ENCODE peak calls at places on chromosomes 3 and 15, in six cellular contexts. One of them, this sample, is unnamed.

GRCh38 chr3:113890256-113890900 is 51.8 kb downstream of the GRAMD1C start:
- DNase-seq in tibial artery: no peak
- DNase-seq in natural killer cell: no peak
- DNase-seq in NCI-H526 treated with DMSO at 0.1 percent for 48 hours: no peak
- DNase-seq in RPMI7951: peak
- DNase-seq in CD8-positive, alpha-beta memory T cell: no peak
- DNase-seq in this sample: no peak

GRCh38 chr3:54232618-54233017 is 110.3 kb downstream of the CACNA2D3 start:
- DNase-seq in tibial artery: no peak
- DNase-seq in NCI-H526 treated with DMSO at 0.1 percent for 48 hours: no peak
- DNase-seq in natural killer cell: no peak
- DNase-seq in RPMI7951: no peak
- DNase-seq in CD8-positive, alpha-beta memory T cell: no peak
- DNase-seq in this sample: no peak

GRCh38 chr3:157913751-157914150 is 192.5 kb downstream of the SHOX2 start:
- DNase-seq in CD8-positive, alpha-beta memory T cell: no peak
- DNase-seq in tibial artery: no peak
- DNase-seq in RPMI7951: no peak
- DNase-seq in NCI-H526 treated with DMSO at 0.1 percent for 48 hours: no peak
- DNase-seq in natural killer cell: no peak
- DNase-seq in this sample: no peak

GRCh38 chr15:77840962-77841361 is 208.2 kb upstream of the LINGO1 start:
- DNase-seq in natural killer cell: no peak
- DNase-seq in NCI-H526 treated with DMSO at 0.1 percent for 48 hours: no peak
- DNase-seq in CD8-positive, alpha-beta memory T cell: no peak
- DNase-seq in tibial artery: peak
- DNase-seq in RPMI7951: peak
- DNase-seq in this sample: no peak

GRCh38 chr15:42843699-42844098 is 76.9 kb downstream of the TTBK2 start:
- DNase-seq in tibial artery: no peak
- DNase-seq in CD8-positive, alpha-beta memory T cell: no peak
- DNase-seq in natural killer cell: no peak
- DNase-seq in RPMI7951: no peak
- DNase-seq in NCI-H526 treated with DMSO at 0.1 percent for 48 hours: no peak
- DNase-seq in this sample: no peak

GRCh38 chr3:149363053-149363452 is 14.4 kb downstream of the TM4SF1 start:
- DNase-seq in natural killer cell: no peak
- DNase-seq in RPMI7951: peak
- DNase-seq in NCI-H526 treated with DMSO at 0.1 percent for 48 hours: no peak
- DNase-seq in CD8-positive, alpha-beta memory T cell: no peak
- DNase-seq in tibial artery: no peak
- DNase-seq in this sample: no peak

GRCh38 chr15:49145651-49146609 is 9.5 kb downstream of the COPS2 start:
- DNase-seq in CD8-positive, alpha-beta memory T cell: no peak
- DNase-seq in RPMI7951: peak
- DNase-seq in natural killer cell: no peak
- DNase-seq in tibial artery: no peak
- DNase-seq in NCI-H526 treated with DMSO at 0.1 percent for 48 hours: peak
- DNase-seq in this sample: no peak

GRCh38 chr3:79081285-79081684 is 686.5 kb downstream of the ROBO1 start:
- DNase-seq in RPMI7951: peak
- DNase-seq in CD8-positive, alpha-beta memory T cell: no peak
- DNase-seq in NCI-H526 treated with DMSO at 0.1 percent for 48 hours: no peak
- DNase-seq in tibial artery: no peak
- DNase-seq in natural killer cell: no peak
- DNase-seq in this sample: no peak

GRCh38 chr3:54731697-54732445 is 196.0 kb downstream of the LRTM1 start:
- DNase-seq in NCI-H526 treated with DMSO at 0.1 percent for 48 hours: no peak
- DNase-seq in tibial artery: no peak
- DNase-seq in natural killer cell: no peak
- DNase-seq in CD8-positive, alpha-beta memory T cell: no peak
- DNase-seq in RPMI7951: no peak
- DNase-seq in this sample: no peak

GRCh38 chr3:5347486-5347885 is 160.0 kb downstream of the EDEM1 start:
- DNase-seq in CD8-positive, alpha-beta memory T cell: no peak
- DNase-seq in natural killer cell: no peak
- DNase-seq in tibial artery: no peak
- DNase-seq in NCI-H526 treated with DMSO at 0.1 percent for 48 hours: no peak
- DNase-seq in RPMI7951: no peak
- DNase-seq in this sample: no peak

GRCh38 chr3:11698326-11699082 is 54.8 kb upstream of the VGLL4 start:
- DNase-seq in tibial artery: no peak
- DNase-seq in RPMI7951: no peak
- DNase-seq in natural killer cell: no peak
- DNase-seq in CD8-positive, alpha-beta memory T cell: no peak
- DNase-seq in NCI-H526 treated with DMSO at 0.1 percent for 48 hours: no peak
- DNase-seq in this sample: no peak

GRCh38 chr15:29309139-29309538 is 39.5 kb upstream of the NSMCE3 start:
- DNase-seq in NCI-H526 treated with DMSO at 0.1 percent for 48 hours: no peak
- DNase-seq in CD8-positive, alpha-beta memory T cell: no peak
- DNase-seq in tibial artery: no peak
- DNase-seq in RPMI7951: no peak
- DNase-seq in natural killer cell: no peak
- DNase-seq in this sample: no peak

GRCh38 chr3:15319575-15319974 is 12.8 kb downstream of the SH3BP5 start:
- DNase-seq in natural killer cell: no peak
- DNase-seq in tibial artery: peak
- DNase-seq in CD8-positive, alpha-beta memory T cell: no peak
- DNase-seq in NCI-H526 treated with DMSO at 0.1 percent for 48 hours: no peak
- DNase-seq in RPMI7951: no peak
- DNase-seq in this sample: no peak

This sample was measured in activated CD4-positive, CD25-positive, alpha-beta regulatory T cell treated with anti-CD3 and anti-CD28 coated beads, Interleukin-2, amount 50 U/mL, for 72 hours.